ENCODE peak calls at places on chromosomes 16 and 17, in ten cellular contexts. H, K, A, P, R, E, C, L, T and I are unnamed samples.

GRCh38 chr17:77090476-77090875 is 50.3 kb upstream of the SEC14L1 start:
- DNase-seq in H (no peak), K (no peak), A (no peak), P (no peak), R (no peak), E (no peak), C (no peak), L (no peak), T (no peak), I (no peak)

GRCh38 chr16:10552281-10552680 is 28.1 kb downstream of the EMP2 start:
- DNase-seq in H (no peak), K (no peak), A (no peak), P (no peak), R (no peak), E (no peak), C (no peak), L (no peak), T (no peak), I (no peak)

GRCh38 chr16:9527976-9528375 is 436.5 kb downstream of the HAPSTR1 start:
- DNase-seq in H (no peak), K (no peak), A (no peak), P (no peak), R (no peak), E (no peak), C (no peak), L (no peak), T (no peak), I (no peak)

GRCh38 chr17:78432226-78432894 is 53.9 kb downstream of the PGS1 start:
- DNase-seq in H (no peak), K (no peak), A (no peak), P (no peak), R (no peak), E (no peak), C (no peak), L (no peak), T (peak; percentile 32), I (no peak)

GRCh38 chr17:4059656-4060055 is 83.2 kb downstream of the ZZEF1 start:
- DNase-seq in H (no peak), K (no peak), A (no peak), P (no peak), R (no peak), E (no peak), C (no peak), L (no peak), T (no peak), I (no peak)

GRCh38 chr17:18960241-18960665 is 8.3 kb downstream of the SLC5A10 start:
- DNase-seq in H (no peak), K (peak; percentile 67), A (no peak), P (no peak), R (no peak), E (no peak), C (no peak), L (no peak), T (no peak), I (peak; percentile 47)

GRCh38 chr17:66426397-66427033 is 124.1 kb downstream of the PRKCA start:
- DNase-seq in H (peak; percentile 59), K (no peak), A (peak; percentile 18), P (no peak), R (peak; percentile 42), E (no peak), C (peak; percentile 56), L (no peak), T (peak; percentile 17), I (no peak)

GRCh38 chr16:29899516-29900101 is at the start of gene SEZ6L2:
- DNase-seq in H (peak; percentile 94), K (no peak), A (peak; percentile 81), P (peak; percentile 89), R (peak; percentile 83), E (peak; percentile 89), C (peak; percentile 97), L (no peak), T (peak; percentile 90), I (no peak)

GRCh38 chr17:80959330-80960036 is 32.2 kb upstream of the CHMP6 start:
- DNase-seq in H (no peak), K (peak; percentile 98), A (peak; percentile 92), P (no peak), R (peak; percentile 41), E (no peak), C (peak; percentile 24), L (peak; percentile 69), T (peak; percentile 33), I (peak; percentile 94)

GRCh38 chr17:27793906-27794380 is 6.4 kb downstream of the NOS2 start:
- DNase-seq in H (no peak), K (no peak), A (no peak), P (no peak), R (no peak), E (no peak), C (no peak), L (no peak), T (no peak), I (no peak)
- H3K4me3 ChIP-seq in H (peak overlapping the region; percentile 53), K (peak overlapping the region; percentile 25), A (no peak overlapping the region), P (peak overlapping the region; percentile 15), R (no peak overlapping the region), E (peak overlapping the region; percentile 47), C (peak overlapping the region; percentile 21), L (peak overlapping the region; percentile 61), T (no peak overlapping the region), I (peak overlapping the region; percentile 21)

DNA sequence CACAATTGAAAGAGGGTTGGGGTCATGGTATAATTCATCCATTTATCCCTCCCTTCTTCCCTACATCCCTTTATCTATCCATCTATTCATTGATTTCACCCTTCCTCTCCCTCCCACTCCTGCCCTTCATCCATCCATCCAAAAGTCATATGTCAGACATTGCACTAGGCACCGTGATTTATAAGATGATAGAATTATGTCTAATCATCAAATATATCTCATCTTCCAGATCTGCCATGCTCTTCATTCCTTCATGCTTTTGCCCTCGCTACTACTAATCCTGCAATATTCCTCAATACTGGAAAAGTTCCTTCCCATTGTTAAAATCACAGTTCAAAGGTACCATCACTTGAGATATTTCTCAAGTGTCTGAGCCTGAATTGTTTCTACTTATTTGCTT is 335.2 kb upstream of the CDH11 start:
- DNase-seq in H (no peak), K (no peak), A (no peak), P (no peak), R (no peak), E (no peak), C (no peak), L (no peak), T (no peak), I (no peak)
- H3K4me3 ChIP-seq in H (no peak overlapping the region), K (no peak overlapping the region), A (no peak overlapping the region), P (no peak overlapping the region), R (no peak overlapping the region), E (no peak overlapping the region), C (no peak overlapping the region), L (no peak overlapping the region), T (no peak overlapping the region), I (no peak overlapping the region)

DNA sequence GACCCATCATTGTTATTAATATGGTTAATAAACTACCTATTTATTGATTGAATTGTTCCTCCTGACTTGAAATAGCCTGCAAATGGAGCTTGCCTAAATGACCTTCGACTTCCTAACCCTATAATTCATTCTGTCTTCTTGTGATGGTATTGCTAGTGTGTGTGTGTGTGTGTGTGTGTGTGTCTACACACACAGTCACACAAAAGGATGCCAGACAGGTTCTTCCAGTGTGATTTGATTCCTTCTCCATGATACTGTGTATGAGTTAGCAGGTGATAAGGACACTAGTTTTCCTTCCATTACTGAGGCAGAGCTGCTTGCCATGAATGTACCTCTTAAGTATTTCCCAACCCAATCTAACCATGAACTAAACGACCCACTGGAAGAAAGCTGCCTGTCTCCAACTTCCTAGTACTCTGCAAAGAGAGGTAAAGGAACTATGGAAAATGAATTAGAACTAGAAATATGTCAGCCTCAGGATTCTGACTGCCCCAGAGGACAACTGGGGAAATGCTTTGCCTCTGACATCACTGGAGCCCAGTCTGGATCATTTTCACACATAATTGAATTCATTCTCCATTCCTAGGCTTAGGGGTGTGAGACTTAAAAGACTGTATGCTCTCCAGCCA is 3.5 kb upstream of the CDC6 start:
- DNase-seq in H (no peak), K (no peak), A (peak; percentile 84), P (no peak), R (peak; percentile 57), E (no peak), C (peak; percentile 84), L (no peak), T (no peak), I (no peak)
- H3K4me3 ChIP-seq in H (no peak overlapping the region), K (no peak overlapping the region), A (peak overlapping the region; percentile 27), P (no peak overlapping the region), R (peak overlapping the region; percentile 30), E (no peak overlapping the region), C (no peak overlapping the region), L (peak overlapping the region; percentile 14), T (no peak overlapping the region), I (no peak overlapping the region)

GRCh38 chr17:39699818-39700147 is at the start of gene ERBB2:
- DNase-seq in H (peak; percentile 92), K (peak; percentile 93), A (peak; percentile 73), P (peak; percentile 86), R (peak; percentile 71), E (peak; percentile 80), C (peak; percentile 80), L (no peak), T (peak; percentile 80), I (peak; percentile 74)
- H3K4me3 ChIP-seq in H (peak within 1 kb of the TSS; percentile 78), K (peak within 1 kb of the TSS; percentile 100), A (peak within 1 kb of the TSS; percentile 73), P (peak within 1 kb of the TSS; percentile 71), R (peak within 1 kb of the TSS; percentile 66), E (peak within 1 kb of the TSS; percentile 90), C (peak within 1 kb of the TSS; percentile 82), L (peak within 1 kb of the TSS; percentile 87), T (peak within 1 kb of the TSS; percentile 96), I (peak within 1 kb of the TSS; percentile 83)

DNA sequence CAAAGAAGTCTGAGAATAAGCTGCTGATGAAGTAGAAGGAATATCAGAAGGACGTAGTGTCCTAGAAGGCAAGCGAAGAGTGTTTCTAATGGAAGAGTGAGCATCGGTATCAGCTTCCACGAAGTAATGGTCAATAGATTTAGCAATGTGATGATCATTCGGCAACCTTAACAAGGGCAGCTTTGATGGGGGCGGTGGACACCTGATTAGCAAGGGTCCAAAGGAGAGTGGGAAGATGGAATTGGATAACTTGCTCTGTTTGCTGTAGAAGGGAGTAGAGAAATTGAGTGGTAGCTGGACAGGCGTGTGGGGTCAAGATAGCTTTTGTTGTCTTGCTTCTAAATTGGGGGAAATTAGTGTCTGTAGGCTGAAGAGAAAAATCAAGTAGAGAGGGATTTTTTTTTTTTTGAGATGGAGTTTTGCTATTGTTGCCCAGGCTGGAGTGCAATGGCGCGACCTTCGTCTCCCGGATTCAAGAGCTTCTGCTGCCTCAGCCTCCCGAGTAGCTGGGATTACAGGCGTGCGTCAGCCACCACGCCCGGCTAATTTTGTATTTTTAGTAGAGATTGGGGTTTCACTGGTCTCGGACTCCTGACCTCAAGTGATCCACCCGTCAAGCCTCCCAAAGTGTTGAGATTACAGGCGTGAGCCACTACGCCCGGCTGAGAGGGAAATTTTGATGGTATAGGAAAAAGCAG is 13.9 kb upstream of the HES7 start:
- DNase-seq in H (no peak), K (peak; percentile 70), A (no peak), P (no peak), R (no peak), E (no peak), C (no peak), L (no peak), T (no peak), I (no peak)
- H3K4me3 ChIP-seq in H (peak overlapping the region; percentile 43), K (no peak overlapping the region), A (peak overlapping the region; percentile 29), P (peak overlapping the region; percentile 40), R (peak overlapping the region; percentile 38), E (peak overlapping the region; percentile 31), C (peak overlapping the region; percentile 9), L (peak overlapping the region; percentile 49), T (no peak overlapping the region), I (peak overlapping the region; percentile 5)